ENCODE peak calls at places on chromosomes 4 and X, in ten cellular contexts. G is stimulated activated CD4-positive, alpha-beta T cell treated with anti-CD3 and anti-CD28 coated beads, Interleukin-2, amount 100 ng/mL, for 4 hours; E is ELR; S is T-cell; D is SIG-M5; N is left ventricle myocardium inferior; L is activated gamma-delta T cell treated with anti-CD3 and anti-CD28 coated beads, Interleukin-2, amount 50 U/mL, for 16 hours; B is T-helper 9 cell; Z is activated CD8-positive, alpha-beta memory T cell treated with anti-CD3 and anti-CD28 coated beads for 24 hours; O is CD4-positive, alpha-beta T cell. J is an unnamed sample.

GRCh38 chr4:151266542-151266941 is 10.4 kb upstream of the PRSS48 start:
- DNase-seq in G (no peak), E (no peak), S (no peak), D (no peak), N (no peak), L (no peak), B (no peak), Z (no peak), O (no peak), J (no peak)

GRCh38 chrX:108484251-108484650 is 44.6 kb downstream of the COL4A5 start:
- DNase-seq in G (no peak), E (no peak), S (no peak), D (no peak), N (no peak), L (no peak), B (no peak), Z (no peak), O (no peak), J (no peak)

GRCh38 chr4:36676139-36677050 is 395.0 kb downstream of the DTHD1 start:
- DNase-seq in G (no peak), E (no peak), S (no peak), D (no peak), N (no peak), L (no peak), B (no peak), Z (no peak), O (no peak), J (no peak)

GRCh38 chr4:109945056-109945455 is 32.4 kb downstream of the EGF start:
- DNase-seq in G (peak; percentile 33), E (peak; percentile 32), S (no peak), D (no peak), N (no peak), L (peak; percentile 4), B (no peak), Z (no peak), O (no peak), J (no peak)

GRCh38 chrX:82973641-82974040 is 534.4 kb upstream of the POU3F4 start:
- DNase-seq in G (no peak), E (no peak), S (no peak), D (no peak), N (no peak), L (no peak), B (no peak), Z (no peak), O (no peak), J (no peak)

GRCh38 chrX:148380614-148381561 is 119.5 kb upstream of the AFF2 start:
- DNase-seq in G (peak; percentile 42), E (no peak), S (peak; percentile 5), D (peak; percentile 31), N (no peak), L (peak; percentile 33), B (peak; percentile 5), Z (peak; percentile 64), O (no peak), J (peak; percentile 2)

GRCh38 chrX:19121466-19121865 is 802 bp downstream of the ADGRG2 start:
- DNase-seq in G (no peak), E (no peak), S (no peak), D (no peak), N (no peak), L (no peak), B (no peak), Z (no peak), O (no peak), J (no peak)

GRCh38 chr4:27684501-27685077 is 823.9 kb downstream of the STIM2 start:
- DNase-seq in G (no peak), E (peak; percentile 70), S (no peak), D (no peak), N (peak; percentile 15), L (no peak), B (no peak), Z (no peak), O (no peak), J (peak; percentile 4)

GRCh38 chrX:140762061-140762460 is 52.5 kb downstream of the LINC00632 start:
- DNase-seq in G (no peak), E (peak; percentile 63), S (peak; percentile 16), D (no peak), N (no peak), L (no peak), B (no peak), Z (peak; percentile 57), O (no peak), J (no peak)

GRCh38 chrX:80388206-80388605 is 32.0 kb upstream of the TENT5D start:
- DNase-seq in G (no peak), E (no peak), S (no peak), D (no peak), N (no peak), L (no peak), B (no peak), Z (no peak), O (no peak), J (no peak)

GRCh38 chr4:77538144-77538543 is 67.5 kb upstream of the CXCL13 start:
- DNase-seq in G (no peak), E (peak; percentile 45), S (no peak), D (no peak), N (no peak), L (no peak), B (no peak), Z (no peak), O (no peak), J (no peak)

GRCh38 chr4:152500798-152501434 is 35.0 kb downstream of the FBXW7 start:
- DNase-seq in G (peak; percentile 63), E (peak; percentile 85), S (peak; percentile 22), D (peak; percentile 6), N (no peak), L (peak; percentile 60), B (peak; percentile 38), Z (no peak), O (no peak), J (peak; percentile 20)